ENCODE peak calls at places on chromosomes 12 and 14, in nine cellular contexts. O, H, K, F, W, U, S, L and J are unnamed samples.

GRCh38 chr14:96071561-96071960 is 32.4 kb downstream of the C14orf132 start:
- DNase-seq in O (no peak), H (no peak), K (peak; percentile 6), F (no peak), W (no peak), U (no peak), S (no peak), L (no peak), J (peak; percentile 61)

GRCh38 chr12:46808955-46809697 is 16.7 kb downstream of the SLC38A4 start:
- DNase-seq in O (no peak), H (no peak), K (no peak), F (no peak), W (no peak), U (no peak), S (no peak), L (no peak), J (no peak)

GRCh38 chr14:59969319-59969718 is 49.4 kb downstream of the LRRC9 start:
- DNase-seq in O (no peak), H (no peak), K (no peak), F (no peak), W (no peak), U (no peak), S (no peak), L (no peak), J (no peak)

GRCh38 chr12:51941011-51941561 is 10.4 kb upstream of the ACVR1B start:
- DNase-seq in O (peak; percentile 7), H (no peak), K (no peak), F (no peak), W (no peak), U (no peak), S (no peak), L (no peak), J (no peak)

GRCh38 chr14:98580131-98580678 is 691.8 kb downstream of the BCL11B start:
- DNase-seq in O (no peak), H (no peak), K (no peak), F (no peak), W (no peak), U (no peak), S (peak; percentile 7), L (no peak), J (no peak)

GRCh38 chr14:44795725-44796124 is 166.0 kb downstream of the KLHL28 start:
- DNase-seq in O (no peak), H (no peak), K (no peak), F (no peak), W (no peak), U (no peak), S (no peak), L (no peak), J (no peak)

GRCh38 chr12:81128930-81129554 is 51.2 kb downstream of the ACSS3 start:
- DNase-seq in O (no peak), H (no peak), K (no peak), F (peak; percentile 37), W (peak; percentile 10), U (no peak), S (peak; percentile 65), L (no peak), J (no peak)

GRCh38 chr12:75658826-75659823 is 147.7 kb upstream of the KRR1 start:
- DNase-seq in O (no peak), H (no peak), K (no peak), F (no peak), W (peak; percentile 48), U (no peak), S (no peak), L (no peak), J (no peak)

GRCh38 chr12:131990066-131990979 is 40.6 kb downstream of the EP400 start:
- DNase-seq in O (no peak), H (no peak), K (no peak), F (no peak), W (no peak), U (no peak), S (no peak), L (no peak), J (no peak)

GRCh38 chr14:22481546-22481945 is 107.5 kb downstream of the DAD1 start:
- DNase-seq in O (no peak), H (no peak), K (no peak), F (no peak), W (no peak), U (no peak), S (no peak), L (no peak), J (no peak)

GRCh38 chr14:76920572-76921175 is 94.5 kb downstream of the LRRC74A start:
- DNase-seq in O (no peak), H (no peak), K (no peak), F (no peak), W (no peak), U (no peak), S (no peak), L (no peak), J (no peak)

GRCh38 chr14:30395065-30395464 is 163.9 kb upstream of the G2E3 start:
- DNase-seq in O (no peak), H (no peak), K (no peak), F (no peak), W (no peak), U (no peak), S (no peak), L (no peak), J (no peak)

GRCh38 chr14:79596531-79596930 is 614.8 kb downstream of the DIO2 start:
- DNase-seq in O (no peak), H (no peak), K (no peak), F (no peak), W (peak; percentile 63), U (no peak), S (no peak), L (no peak), J (no peak)

GRCh38 chr14:89504602-89505320 is 87.7 kb upstream of the FOXN3 start:
- DNase-seq in O (no peak), H (no peak), K (no peak), F (no peak), W (peak; percentile 58), U (no peak), S (no peak), L (no peak), J (no peak)

GRCh38 chr12:14572401-14572800 is 4.7 kb upstream of the PLBD1 start:
- DNase-seq in O (no peak), H (no peak), K (no peak), F (no peak), W (no peak), U (no peak), S (no peak), L (no peak), J (no peak)

GRCh38 chr12:49018282-49019119 is at the start of gene PRKAG1:
- DNase-seq in O (peak; percentile 95), H (peak; percentile 95), K (peak; percentile 95), F (peak; percentile 99), W (peak; percentile 86), U (peak; percentile 96), S (peak; percentile 97), L (peak; percentile 87), J (peak; percentile 98)
- TF ChIP-seq CTCF in O (no peak), H (no peak), K (peak; percentile 19), F (peak; percentile 53), W (peak; percentile 69), U (peak; percentile 42), S (peak; percentile 45), L (peak; percentile 5), J (peak; percentile 80)

GRCh38 chr14:102708494-102708893 is 68.8 kb upstream of the TRAF3 start:
- DNase-seq in O (no peak), H (no peak), K (no peak), F (peak; percentile 70), W (no peak), U (no peak), S (no peak), L (no peak), J (no peak)

GRCh38 chr14:102711207-102711606 is 66.0 kb upstream of the TRAF3 start:
- DNase-seq in O (no peak), H (no peak), K (no peak), F (no peak), W (no peak), U (no peak), S (no peak), L (no peak), J (no peak)

GRCh38 chr14:102717211-102717610 is 60.0 kb upstream of the TRAF3 start:
- DNase-seq in O (no peak), H (no peak), K (no peak), F (no peak), W (no peak), U (no peak), S (no peak), L (no peak), J (no peak)

GRCh38 chr14:102711946-102712345 is 65.3 kb upstream of the TRAF3 start:
- DNase-seq in O (no peak), H (no peak), K (no peak), F (no peak), W (no peak), U (no peak), S (no peak), L (no peak), J (no peak)
- TF ChIP-seq CTCF in O (no peak), H (no peak), K (no peak), F (no peak), W (no peak), U (no peak), S (no peak), L (no peak), J (no peak)

DNA sequence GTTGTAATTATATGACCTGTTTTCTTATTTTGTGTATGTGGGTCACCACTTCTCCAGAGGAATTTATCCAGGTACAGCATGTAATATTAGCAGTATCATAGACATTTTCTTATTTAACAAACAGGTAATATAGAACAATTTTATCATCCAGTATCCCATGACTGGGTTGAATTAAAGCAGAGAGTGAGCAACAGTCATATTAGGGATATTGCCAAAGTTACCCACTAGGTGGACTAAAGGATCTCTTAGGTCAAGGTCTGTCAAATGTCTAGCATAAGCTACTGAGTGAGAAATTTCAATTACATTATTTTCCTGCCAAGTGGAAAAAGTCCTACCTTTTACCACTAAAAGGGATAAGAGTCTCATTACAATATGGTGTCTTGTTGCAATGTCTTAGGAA is 62.1 kb upstream of the TRIM9 start:
- DNase-seq in O (no peak), H (no peak), K (no peak), F (no peak), W (no peak), U (no peak), S (no peak), L (no peak), J (no peak)
- TF ChIP-seq CTCF in O (no peak), H (no peak), K (no peak), F (peak; percentile 36), W (peak; percentile 42), U (no peak), S (peak; percentile 25), L (no peak), J (peak; percentile 74)

GRCh38 chr14:24135584-24135833 is 485 bp upstream of the PSME1 start:
- DNase-seq in O (no peak), H (no peak), K (no peak), F (no peak), W (no peak), U (no peak), S (no peak), L (no peak), J (no peak)

GRCh38 chr14:24136684-24137528 is 912 bp downstream of the PSME1 start:
- DNase-seq in O (no peak), H (no peak), K (no peak), F (no peak), W (no peak), U (no peak), S (no peak), L (no peak), J (no peak)

GRCh38 chr14:24137529-24138395 is 1.8 kb downstream of the PSME1 start:
- DNase-seq in O (no peak), H (no peak), K (no peak), F (no peak), W (no peak), U (no peak), S (no peak), L (no peak), J (no peak)

GRCh38 chr14:24133730-24134129 is 2.3 kb upstream of the PSME1 start:
- DNase-seq in O (no peak), H (no peak), K (no peak), F (no peak), W (no peak), U (no peak), S (no peak), L (no peak), J (no peak)

GRCh38 chr14:24135834-24136683 is at the start of gene PSME1:
- DNase-seq in O (peak; percentile 97), H (peak; percentile 87), K (peak; percentile 90), F (peak; percentile 97), W (peak; percentile 27), U (peak; percentile 93), S (peak; percentile 76), L (peak; percentile 66), J (peak; percentile 95)
- TF ChIP-seq CTCF in O (no peak), H (peak; percentile 1), K (no peak), F (no peak), W (no peak), U (no peak), S (no peak), L (no peak), J (no peak)